ENCODE peak calls at places on chromosomes 12 and 14, in five cellular contexts. One of them, this sample, is unnamed.

GRCh38 chr12:124411953-124412645 is 117.2 kb downstream of the RFLNA start:
- DNase-seq in mesenchymal stem cell: no peak
- DNase-seq in psoas muscle: no peak
- DNase-seq in AG04450: no peak
- DNase-seq in left ventricle myocardium inferior: no peak
- DNase-seq in this sample: peak; percentile 80

GRCh38 chr12:64950899-64951298 is 126.5 kb downstream of the TBC1D30 start:
- DNase-seq in mesenchymal stem cell: no peak
- DNase-seq in AG04450: no peak
- DNase-seq in left ventricle myocardium inferior: no peak
- DNase-seq in psoas muscle: no peak
- DNase-seq in this sample: no peak

GRCh38 chr14:69014829-69015259 is 35.7 kb upstream of the ACTN1 start:
- DNase-seq in left ventricle myocardium inferior: no peak
- DNase-seq in psoas muscle: no peak
- DNase-seq in AG04450: no peak
- DNase-seq in mesenchymal stem cell: peak; percentile 33
- DNase-seq in this sample: no peak

GRCh38 chr14:79418649-79419415 is 792.5 kb downstream of the DIO2 start:
- DNase-seq in AG04450: no peak
- DNase-seq in psoas muscle: no peak
- DNase-seq in left ventricle myocardium inferior: no peak
- DNase-seq in mesenchymal stem cell: no peak
- DNase-seq in this sample: no peak

GRCh38 chr14:61574514-61574807 is 120.9 kb upstream of the HIF1A start:
- DNase-seq in AG04450: no peak
- DNase-seq in mesenchymal stem cell: no peak
- DNase-seq in psoas muscle: no peak
- DNase-seq in left ventricle myocardium inferior: no peak
- DNase-seq in this sample: no peak

GRCh38 chr12:56160160-56160763 is 2.1 kb downstream of the MYL6 start:
- DNase-seq in mesenchymal stem cell: peak; percentile 43
- DNase-seq in left ventricle myocardium inferior: no peak
- DNase-seq in AG04450: no peak
- DNase-seq in psoas muscle: peak; percentile 49
- DNase-seq in this sample: no peak

GRCh38 chr14:31070431-31070830 is 44.3 kb upstream of the STRN3 start:
- DNase-seq in left ventricle myocardium inferior: no peak
- DNase-seq in psoas muscle: no peak
- DNase-seq in mesenchymal stem cell: peak; percentile 86
- DNase-seq in AG04450: peak; percentile 78
- DNase-seq in this sample: no peak

GRCh38 chr12:130456375-130457199 is 118.9 kb downstream of the PIWIL1 start:
- DNase-seq in psoas muscle: no peak
- DNase-seq in AG04450: no peak
- DNase-seq in left ventricle myocardium inferior: peak; percentile 68
- DNase-seq in mesenchymal stem cell: no peak
- DNase-seq in this sample: peak; percentile 83

GRCh38 chr12:127677537-127678131 is 589.3 kb upstream of the TMEM132C start:
- DNase-seq in mesenchymal stem cell: peak; percentile 70
- DNase-seq in psoas muscle: peak; percentile 58
- DNase-seq in AG04450: peak; percentile 38
- DNase-seq in left ventricle myocardium inferior: peak; percentile 41
- DNase-seq in this sample: peak; percentile 63

GRCh38 chr14:50776522-50776921 is 54.4 kb downstream of the NIN start:
- DNase-seq in psoas muscle: no peak
- DNase-seq in left ventricle myocardium inferior: no peak
- DNase-seq in mesenchymal stem cell: no peak
- DNase-seq in AG04450: no peak
- DNase-seq in this sample: no peak

GRCh38 chr14:93274055-93274806 is 58.6 kb downstream of the BTBD7 start:
- DNase-seq in psoas muscle: no peak
- DNase-seq in left ventricle myocardium inferior: no peak
- DNase-seq in AG04450: no peak
- DNase-seq in mesenchymal stem cell: no peak
- DNase-seq in this sample: no peak

GRCh38 chr14:23164949-23165348 is 18.5 kb downstream of the SLC7A8 start:
- DNase-seq in left ventricle myocardium inferior: no peak
- DNase-seq in AG04450: no peak
- DNase-seq in psoas muscle: no peak
- DNase-seq in mesenchymal stem cell: no peak
- DNase-seq in this sample: no peak

GRCh38 chr12:1836854-1837411 is 16.6 kb downstream of the LRTM2 start:
- DNase-seq in left ventricle myocardium inferior: no peak
- DNase-seq in AG04450: no peak
- DNase-seq in psoas muscle: no peak
- DNase-seq in mesenchymal stem cell: no peak
- DNase-seq in this sample: no peak

GRCh38 chr14:100738269-100738691 is 11.6 kb downstream of the DLK1 start:
- DNase-seq in mesenchymal stem cell: no peak
- DNase-seq in psoas muscle: no peak
- DNase-seq in AG04450: no peak
- DNase-seq in left ventricle myocardium inferior: no peak
- DNase-seq in this sample: no peak

GRCh38 chr14:77076118-77076631 is 21.9 kb upstream of the CIPC start:
- DNase-seq in psoas muscle: peak; percentile 91
- DNase-seq in mesenchymal stem cell: peak; percentile 89
- DNase-seq in AG04450: no peak
- DNase-seq in left ventricle myocardium inferior: peak; percentile 86
- DNase-seq in this sample: peak; percentile 90

DNA sequence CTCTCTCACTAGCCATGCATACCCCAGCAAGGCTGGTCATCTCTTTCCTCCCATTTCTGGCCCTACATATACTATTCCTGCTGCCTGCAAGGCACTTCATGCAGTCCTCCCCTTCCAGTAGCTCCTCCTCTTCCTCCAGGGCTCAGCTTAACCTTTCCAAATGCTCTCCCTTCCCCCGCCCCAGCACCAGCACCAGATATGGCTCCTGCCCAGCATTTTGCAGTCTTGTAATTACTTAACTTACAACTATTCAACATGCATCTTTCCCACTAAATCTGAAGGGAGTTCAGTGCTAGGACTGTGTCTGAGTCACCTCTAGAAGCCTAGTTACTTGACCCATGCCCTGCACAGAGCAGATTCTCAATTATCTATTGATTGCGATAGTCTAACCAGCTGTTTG is 1.8 kb upstream of the FBXO21 start:
- DNase-seq in left ventricle myocardium inferior: no peak
- DNase-seq in psoas muscle: no peak
- DNase-seq in AG04450: no peak
- DNase-seq in mesenchymal stem cell: no peak
- DNase-seq in this sample: no peak
- H3K4me3 ChIP-seq in left ventricle myocardium inferior: no peak overlapping the region
- H3K4me3 ChIP-seq in psoas muscle: no peak overlapping the region
- H3K4me3 ChIP-seq in AG04450: no peak overlapping the region
- H3K4me3 ChIP-seq in mesenchymal stem cell: no peak overlapping the region
- H3K4me3 ChIP-seq in this sample: no peak overlapping the region

DNA sequence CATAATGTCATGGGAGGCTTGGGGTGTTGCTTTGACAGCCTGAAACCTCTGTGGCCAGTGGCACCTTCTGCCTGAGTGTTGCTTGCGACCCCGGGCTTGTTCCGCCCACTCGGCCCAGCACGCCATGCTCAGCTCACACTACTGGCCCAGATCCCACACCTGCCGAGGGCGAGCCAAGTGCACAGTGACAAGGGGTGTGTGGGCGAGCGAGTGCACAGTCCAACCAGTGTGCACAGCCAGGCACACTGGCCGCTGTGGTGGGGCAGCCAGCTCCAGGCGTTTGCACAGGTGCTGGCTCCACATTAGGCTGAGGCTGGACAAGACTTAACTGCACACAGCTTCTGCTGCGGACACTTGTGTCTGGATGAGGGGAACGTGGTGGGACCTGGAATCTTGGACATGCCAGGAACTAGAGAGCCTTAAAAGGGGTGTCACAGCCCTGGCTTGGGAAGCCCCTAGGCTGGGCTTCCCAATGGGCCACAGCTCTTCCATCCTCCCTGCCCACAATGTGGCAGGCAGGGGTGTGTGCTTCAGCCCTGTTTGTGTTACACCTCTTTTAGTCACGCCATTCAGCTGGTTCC is 609.2 kb upstream of the FOXG1 start:
- DNase-seq in psoas muscle: no peak
- DNase-seq in left ventricle myocardium inferior: no peak
- DNase-seq in AG04450: no peak
- DNase-seq in mesenchymal stem cell: no peak
- DNase-seq in this sample: peak; percentile 32
- H3K9me3 ChIP-seq in psoas muscle: no peaks in the 10 kb centered on the region
- H3K9me3 ChIP-seq in left ventricle myocardium inferior: peaks cover 4% of the 10 kb centered on the region
- H3K9me3 ChIP-seq in AG04450: peaks cover 21% of the 10 kb centered on the region
- H3K9me3 ChIP-seq in mesenchymal stem cell: no peaks in the 10 kb centered on the region
- H3K9me3 ChIP-seq in this sample: no peaks in the 10 kb centered on the region

DNA sequence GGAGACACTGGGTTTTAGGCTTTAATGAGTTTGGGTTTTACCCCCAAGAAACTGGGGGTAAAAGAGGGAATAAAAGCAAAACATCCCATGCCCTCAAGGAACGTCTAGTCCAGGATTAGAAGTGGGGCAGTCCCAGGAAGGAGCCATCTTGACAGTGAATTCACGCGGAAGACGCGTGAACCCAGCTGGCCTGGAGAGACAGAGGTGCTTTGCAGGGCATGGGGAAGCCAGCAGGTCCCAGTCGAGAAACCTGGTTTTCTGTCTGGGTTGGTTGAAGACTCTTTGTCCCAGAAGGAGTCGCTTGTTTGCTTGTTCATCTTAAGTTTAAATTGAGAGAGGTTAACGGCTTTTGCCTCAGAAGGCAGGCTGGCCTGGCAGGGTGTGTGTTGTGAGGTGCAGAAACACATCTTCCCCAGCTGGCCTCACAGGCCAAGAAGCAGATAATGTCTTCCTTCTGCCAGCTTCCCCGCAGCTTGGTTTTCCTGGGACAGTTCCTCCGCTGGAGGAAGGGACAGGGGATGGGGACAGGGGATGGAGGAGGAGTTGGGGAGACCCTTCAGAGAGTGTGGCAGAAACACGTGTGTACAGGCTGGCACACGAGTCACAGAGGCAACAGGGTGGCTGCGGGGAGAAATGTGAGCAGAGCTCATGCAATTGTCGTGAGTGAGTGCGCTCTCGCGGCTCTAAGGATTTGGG is 18.5 kb upstream of the CD9 start:
- DNase-seq in left ventricle myocardium inferior: no peak
- DNase-seq in mesenchymal stem cell: peak; percentile 50
- DNase-seq in AG04450: no peak
- DNase-seq in psoas muscle: no peak
- DNase-seq in this sample: no peak
- H3K27ac ChIP-seq in left ventricle myocardium inferior: peak overlapping the region; percentile 86
- H3K27ac ChIP-seq in mesenchymal stem cell: peak overlapping the region; percentile 36
- H3K27ac ChIP-seq in AG04450: peak overlapping the region; percentile 80
- H3K27ac ChIP-seq in psoas muscle: peak overlapping the region; percentile 46
- H3K27ac ChIP-seq in this sample: peak overlapping the region; percentile 65

DNA sequence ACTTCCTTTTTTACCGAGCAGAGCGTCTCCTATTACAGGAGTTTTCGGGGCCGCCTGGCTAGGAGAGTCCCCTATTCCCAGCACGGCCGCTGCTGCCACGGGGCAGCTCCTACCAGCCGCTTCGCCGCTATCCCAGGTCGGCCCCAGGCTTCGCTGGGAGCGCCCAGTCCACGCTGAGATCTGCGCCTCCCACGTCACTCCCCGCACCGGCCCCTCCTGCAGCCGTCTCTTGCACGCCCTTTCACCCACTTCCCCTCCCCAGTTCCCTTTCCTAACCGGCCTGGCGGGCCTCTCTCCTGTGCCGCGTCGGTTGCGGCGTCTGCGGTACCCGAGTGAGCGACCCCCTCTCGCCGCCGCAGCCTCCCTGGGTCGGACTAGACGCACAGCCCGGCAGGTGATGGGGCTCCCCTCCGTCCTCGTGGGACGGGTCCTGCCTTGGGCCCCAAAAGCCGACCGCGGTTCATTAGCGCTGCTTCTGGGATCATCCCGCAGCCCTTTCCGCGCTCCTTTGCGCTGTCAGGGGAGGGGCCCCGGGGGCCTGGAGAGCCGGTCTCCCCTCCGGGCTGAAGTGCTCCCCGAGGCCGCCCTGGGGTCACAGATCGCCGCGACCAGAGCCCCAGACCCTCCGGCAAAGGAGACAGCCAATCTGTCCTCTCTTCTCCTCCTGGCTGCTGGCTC is 1318.4 kb downstream of the TMEM121 start:
- DNase-seq in psoas muscle: peak; percentile 83
- DNase-seq in left ventricle myocardium inferior: peak; percentile 75
- DNase-seq in AG04450: no peak
- DNase-seq in mesenchymal stem cell: no peak
- DNase-seq in this sample: peak; percentile 69
- H3K4me3 ChIP-seq in psoas muscle: peak overlapping the region; percentile 59
- H3K4me3 ChIP-seq in left ventricle myocardium inferior: peak overlapping the region; percentile 61
- H3K4me3 ChIP-seq in AG04450: no peak overlapping the region
- H3K4me3 ChIP-seq in mesenchymal stem cell: no peak overlapping the region
- H3K4me3 ChIP-seq in this sample: peak overlapping the region; percentile 56

This sample was measured in right cardiac atrium.